ENCODE peak calls at places on chromosomes 7 and 10, in eight cellular contexts. One of them, this sample, is unnamed.

GRCh38 chr10:101214446-101215396 is 14.5 kb downstream of the LBX1 start:
- DNase-seq in uterus: peak; percentile 59
- DNase-seq in Calu3: peak; percentile 73
- DNase-seq in psoas muscle: peak; percentile 84
- DNase-seq in stimulated activated CD4-positive, alpha-beta T cell treated with anti-CD3 and anti-CD28 coated beads, Interleukin-1b, Interleukin-23, amount 100 ng/mL, for 24 hours: peak; percentile 66
- DNase-seq in activated effector memory CD4-positive, alpha-beta T cell treated with Interleukin-2 at 50 U/mL for 16 hours: peak; percentile 56
- DNase-seq in SW480: peak; percentile 55
- DNase-seq in NCI-H2171 treated with DMSO at 0.1 percent for 48 hours: peak; percentile 52
- DNase-seq in this sample: no peak

GRCh38 chr10:119625570-119626280 is 25.5 kb upstream of the BAG3 start:
- DNase-seq in NCI-H2171 treated with DMSO at 0.1 percent for 48 hours: no peak
- DNase-seq in Calu3: no peak
- DNase-seq in activated effector memory CD4-positive, alpha-beta T cell treated with Interleukin-2 at 50 U/mL for 16 hours: no peak
- DNase-seq in psoas muscle: no peak
- DNase-seq in stimulated activated CD4-positive, alpha-beta T cell treated with anti-CD3 and anti-CD28 coated beads, Interleukin-1b, Interleukin-23, amount 100 ng/mL, for 24 hours: no peak
- DNase-seq in uterus: no peak
- DNase-seq in SW480: no peak
- DNase-seq in this sample: no peak

GRCh38 chr10:31912898-31913847 is 15.5 kb downstream of the ARHGAP12 start:
- DNase-seq in Calu3: no peak
- DNase-seq in stimulated activated CD4-positive, alpha-beta T cell treated with anti-CD3 and anti-CD28 coated beads, Interleukin-1b, Interleukin-23, amount 100 ng/mL, for 24 hours: no peak
- DNase-seq in uterus: no peak
- DNase-seq in psoas muscle: peak; percentile 55
- DNase-seq in SW480: no peak
- DNase-seq in activated effector memory CD4-positive, alpha-beta T cell treated with Interleukin-2 at 50 U/mL for 16 hours: no peak
- DNase-seq in NCI-H2171 treated with DMSO at 0.1 percent for 48 hours: peak; percentile 18
- DNase-seq in this sample: no peak

GRCh38 chr7:47689558-47689957 is 107.6 kb upstream of the TNS3 start:
- DNase-seq in Calu3: no peak
- DNase-seq in SW480: no peak
- DNase-seq in uterus: no peak
- DNase-seq in stimulated activated CD4-positive, alpha-beta T cell treated with anti-CD3 and anti-CD28 coated beads, Interleukin-1b, Interleukin-23, amount 100 ng/mL, for 24 hours: no peak
- DNase-seq in NCI-H2171 treated with DMSO at 0.1 percent for 48 hours: no peak
- DNase-seq in psoas muscle: no peak
- DNase-seq in activated effector memory CD4-positive, alpha-beta T cell treated with Interleukin-2 at 50 U/mL for 16 hours: no peak
- DNase-seq in this sample: no peak

GRCh38 chr10:54614062-54614461 is 187.0 kb downstream of the PCDH15 start:
- DNase-seq in uterus: no peak
- DNase-seq in psoas muscle: no peak
- DNase-seq in NCI-H2171 treated with DMSO at 0.1 percent for 48 hours: no peak
- DNase-seq in stimulated activated CD4-positive, alpha-beta T cell treated with anti-CD3 and anti-CD28 coated beads, Interleukin-1b, Interleukin-23, amount 100 ng/mL, for 24 hours: no peak
- DNase-seq in activated effector memory CD4-positive, alpha-beta T cell treated with Interleukin-2 at 50 U/mL for 16 hours: no peak
- DNase-seq in Calu3: no peak
- DNase-seq in SW480: no peak
- DNase-seq in this sample: no peak

GRCh38 chr10:1393481-1393880 is 337.3 kb downstream of the WDR37 start:
- DNase-seq in activated effector memory CD4-positive, alpha-beta T cell treated with Interleukin-2 at 50 U/mL for 16 hours: no peak
- DNase-seq in uterus: no peak
- DNase-seq in SW480: no peak
- DNase-seq in NCI-H2171 treated with DMSO at 0.1 percent for 48 hours: no peak
- DNase-seq in Calu3: no peak
- DNase-seq in stimulated activated CD4-positive, alpha-beta T cell treated with anti-CD3 and anti-CD28 coated beads, Interleukin-1b, Interleukin-23, amount 100 ng/mL, for 24 hours: no peak
- DNase-seq in psoas muscle: no peak
- DNase-seq in this sample: no peak

GRCh38 chr7:119320316-119320715 is 952.7 kb upstream of the KCND2 start:
- DNase-seq in uterus: no peak
- DNase-seq in NCI-H2171 treated with DMSO at 0.1 percent for 48 hours: no peak
- DNase-seq in activated effector memory CD4-positive, alpha-beta T cell treated with Interleukin-2 at 50 U/mL for 16 hours: no peak
- DNase-seq in psoas muscle: no peak
- DNase-seq in SW480: no peak
- DNase-seq in Calu3: no peak
- DNase-seq in stimulated activated CD4-positive, alpha-beta T cell treated with anti-CD3 and anti-CD28 coated beads, Interleukin-1b, Interleukin-23, amount 100 ng/mL, for 24 hours: no peak
- DNase-seq in this sample: no peak

GRCh38 chr7:158695726-158696452 is 8.7 kb downstream of the NCAPG2 start:
- DNase-seq in uterus: peak; percentile 33
- DNase-seq in SW480: peak; percentile 45
- DNase-seq in stimulated activated CD4-positive, alpha-beta T cell treated with anti-CD3 and anti-CD28 coated beads, Interleukin-1b, Interleukin-23, amount 100 ng/mL, for 24 hours: no peak
- DNase-seq in NCI-H2171 treated with DMSO at 0.1 percent for 48 hours: peak; percentile 7
- DNase-seq in activated effector memory CD4-positive, alpha-beta T cell treated with Interleukin-2 at 50 U/mL for 16 hours: peak; percentile 37
- DNase-seq in Calu3: no peak
- DNase-seq in psoas muscle: no peak
- DNase-seq in this sample: peak; percentile 15